ENCODE peak calls at places on chromosomes 6 and 20, in four cellular contexts. S is right cardiac atrium, K is RPMI8226, X is SW480. E is an unnamed sample.

GRCh38 chr6:134106702-134107101 is 54.3 kb upstream of the SLC2A12 start:
- DNase-seq in S (no peak), K (no peak), X (no peak), E (no peak)

GRCh38 chr6:140178550-140179334 is 804.3 kb upstream of the CITED2 start:
- DNase-seq in S (no peak), K (no peak), X (no peak), E (no peak)

GRCh38 chr6:116392158-116393032 is 21.6 kb downstream of the DSE start:
- DNase-seq in S (no peak), K (no peak), X (no peak), E (no peak)

GRCh38 chr6:160348209-160348551 is at the start of gene SLC22A3:
- DNase-seq in S (peak; percentile 79), K (no peak), X (peak; percentile 5), E (peak; percentile 74)

GRCh38 chr6:107108201-107108890 is 7.0 kb downstream of the BEND3 start:
- DNase-seq in S (no peak), K (no peak), X (no peak), E (no peak)

GRCh38 chr6:50714487-50715379 is 1.4 kb downstream of the TFAP2D start:
- DNase-seq in S (no peak), K (no peak), X (no peak), E (no peak)

GRCh38 chr20:1694672-1695071 is 37.1 kb upstream of the SIRPG start:
- DNase-seq in S (no peak), K (no peak), X (no peak), E (no peak)

GRCh38 chr6:17935188-17936149 is 52.0 kb downstream of the KIF13A start:
- DNase-seq in S (no peak), K (peak; percentile 25), X (no peak), E (no peak)

GRCh38 chr6:110476046-110476849 is at the start of gene SLC22A16:
- DNase-seq in S (peak; percentile 57), K (no peak), X (no peak), E (no peak)

GRCh38 chr6:74967821-74968220 is 238.0 kb downstream of the COL12A1 start:
- DNase-seq in S (no peak), K (no peak), X (no peak), E (no peak)

GRCh38 chr6:168024951-168025510 is 27.6 kb downstream of the KIF25 start:
- DNase-seq in S (no peak), K (no peak), X (no peak), E (no peak)

GRCh38 chr20:45253260-45253659 is 1.1 kb downstream of the SLPI start:
- DNase-seq in S (no peak), K (no peak), X (peak; percentile 27), E (no peak)

GRCh38 chr20:25632940-25633790 is 9.4 kb upstream of the NANP start:
- DNase-seq in S (no peak), K (no peak), X (no peak), E (no peak)

E was measured in nephron progenitor cell.